ENCODE peak calls at places on chromosomes 6 and 20, in four cellular contexts. V is upper lobe of right lung, F is HepG2, J is thoracic aorta. I is an unnamed sample.

GRCh38 chr6:106199998-106200397 is 113.9 kb downstream of the PRDM1 start:
- DNase-seq in F (no peak), J (no peak), V (no peak), I (no peak)

GRCh38 chr6:64520050-64520449 is 884.4 kb downstream of the PHF3 start:
- DNase-seq in F (no peak), J (no peak), V (no peak), I (no peak)

GRCh38 chr20:3843490-3843889 is 3.1 kb upstream of the MAVS start:
- DNase-seq in F (peak; percentile 69), J (no peak), V (no peak), I (no peak)

GRCh38 chr6:159844737-159845645 is 44.9 kb downstream of the PNLDC1 start:
- DNase-seq in J (no peak), F (no peak), V (no peak), I (peak; percentile 23)

GRCh38 chr6:138454976-138455706 is 44.2 kb downstream of the NHSL1 start:
- DNase-seq in F (no peak), V (peak; percentile 81), J (no peak), I (no peak)

GRCh38 chr20:63060057-63060991 is 53.6 kb upstream of the BHLHE23 start:
- DNase-seq in F (no peak), V (peak; percentile 56), J (no peak), I (no peak)

GRCh38 chr6:42702200-42702599 is 20.2 kb downstream of the PRPH2 start:
- DNase-seq in F (peak; percentile 27), V (no peak), J (no peak), I (no peak)

GRCh38 chr6:25652007-25652515 is at the start of gene SCGN:
- DNase-seq in V (peak; percentile 77), F (peak; percentile 55), J (peak; percentile 3), I (peak; percentile 63)

GRCh38 chr6:125839471-125839870 is 48.7 kb downstream of the NCOA7 start:
- DNase-seq in J (no peak), F (no peak), V (no peak), I (no peak)

GRCh38 chr6:162069995-162070394 is 657.6 kb downstream of the PRKN start:
- DNase-seq in F (no peak), J (no peak), V (no peak), I (no peak)

GRCh38 chr6:34554593-34555322 is 1.4 kb downstream of the SPDEF start:
- DNase-seq in V (no peak), F (no peak), J (no peak), I (no peak)

GRCh38 chr20:1920826-1921225 is 25.6 kb downstream of the SIRPA start:
- DNase-seq in V (no peak), F (no peak), J (no peak), I (no peak)

GRCh38 chr6:118768904-118769325 is 117.5 kb upstream of the CEP85L start:
- DNase-seq in V (no peak), J (no peak), F (no peak), I (no peak)

GRCh38 chr6:5325173-5325572 is 63.9 kb downstream of the FARS2 start:
- DNase-seq in J (no peak), V (no peak), F (no peak), I (no peak)

GRCh38 chr6:43763812-43764522 is 6.0 kb upstream of the VEGFA start:
- DNase-seq in J (no peak), V (no peak), F (no peak), I (no peak)

GRCh38 chr6:114315841-114316595 is 26.8 kb downstream of the HS3ST5 start:
- DNase-seq in J (no peak), F (no peak), V (no peak), I (no peak)

GRCh38 chr6:124517339-124517738 is 444.9 kb upstream of the RNF217 start:
- DNase-seq in J (no peak), F (no peak), V (no peak), I (no peak)

GRCh38 chr20:10075606-10076005 is 40.8 kb downstream of the ANKEF1 start:
- DNase-seq in V (no peak), J (no peak), F (no peak), I (no peak)

GRCh38 chr6:37251211-37251610 is 6.4 kb upstream of the TBC1D22B start:
- DNase-seq in F (no peak), J (no peak), V (no peak), I (no peak)

GRCh38 chr20:58072695-58073671 is 155.5 kb downstream of the ANKRD60 start:
- DNase-seq in V (no peak), F (no peak), J (no peak), I (peak; percentile 57)

GRCh38 chr20:41697861-41698559 is 79.8 kb upstream of the CHD6 start:
- DNase-seq in J (no peak), F (peak; percentile 52), V (no peak), I (no peak)

GRCh38 chr6:34657037-34657306 is 39.6 kb downstream of the ILRUN start:
- DNase-seq in V (no peak), F (no peak), J (no peak), I (no peak)

GRCh38 chr20:38450412-38450975 is 15.4 kb upstream of the SNHG17 start:
- DNase-seq in V (no peak), F (no peak), J (no peak), I (no peak)

GRCh38 chr6:122663981-122664380 is 53.8 kb downstream of the PKIB start:
- DNase-seq in J (no peak), F (no peak), V (no peak), I (no peak)

GRCh38 chr6:2891768-2892170 is 11.3 kb downstream of the SERPINB9 start:
- DNase-seq in V (no peak), J (no peak), F (no peak), I (no peak)

GRCh38 chr6:23505021-23505420 is 621.0 kb upstream of the NRSN1 start:
- DNase-seq in J (no peak), F (no peak), V (no peak), I (no peak)

GRCh38 chr6:22236626-22237414 is 60.0 kb downstream of the PRL start:
- DNase-seq in V (no peak), J (no peak), F (no peak), I (no peak)

GRCh38 chr6:14924126-14925024 is 321.5 kb upstream of the JARID2 start:
- DNase-seq in J (no peak), V (no peak), F (no peak), I (no peak)

GRCh38 chr6:5638666-5639065 is 368.1 kb downstream of the NRN1 start:
- DNase-seq in J (no peak), V (no peak), F (no peak), I (peak; percentile 65)

GRCh38 chr6:27667016-27667415 is 194.1 kb upstream of the ZNF184 start:
- DNase-seq in J (no peak), F (no peak), V (no peak), I (no peak)

GRCh38 chr6:27669798-27670301 is 196.9 kb upstream of the ZNF184 start:
- DNase-seq in F (no peak), V (no peak), J (no peak), I (no peak)

GRCh38 chr6:27668442-27669275 is 195.8 kb upstream of the ZNF184 start:
- DNase-seq in V (no peak), F (peak; percentile 66), J (no peak), I (no peak)

GRCh38 chr6:27667651-27668441 is 194.9 kb upstream of the ZNF184 start:
- DNase-seq in V (no peak), J (no peak), F (no peak), I (no peak)

GRCh38 chr6:27669278-27669797 is 196.4 kb upstream of the ZNF184 start:
- DNase-seq in J (no peak), F (no peak), V (no peak), I (no peak)
- H3K4me3 ChIP-seq in J (peak overlapping the region; percentile 18), F (peak overlapping the region; percentile 67), V (no peak overlapping the region), I (no peak overlapping the region)

GRCh38 chr6:160965893-160966292 is 25.7 kb upstream of the MAP3K4 start:
- DNase-seq in V (no peak), J (no peak), F (no peak), I (no peak)

GRCh38 chr6:160971151-160971550 is 20.4 kb upstream of the MAP3K4 start:
- DNase-seq in F (no peak), V (no peak), J (no peak), I (no peak)

GRCh38 chr6:160967351-160967750 is 24.2 kb upstream of the MAP3K4 start:
- DNase-seq in J (no peak), F (no peak), V (no peak), I (no peak)

GRCh38 chr6:160966493-160967229 is 24.9 kb upstream of the MAP3K4 start:
- DNase-seq in J (no peak), F (no peak), V (no peak), I (no peak)

GRCh38 chr6:160967833-160968232 is 23.7 kb upstream of the MAP3K4 start:
- DNase-seq in F (no peak), J (no peak), V (no peak), I (no peak)
- TF ChIP-seq CTCF in F (no peak), J (no peak), V (no peak), I (no peak)

GRCh38 chr20:32427996-32428395 is 69.9 kb downstream of the ASXL1 start:
- DNase-seq in V (no peak), F (no peak), J (no peak), I (no peak)

GRCh38 chr20:32432277-32432676 is 74.1 kb downstream of the ASXL1 start:
- DNase-seq in F (no peak), V (no peak), J (no peak), I (no peak)

GRCh38 chr20:32429745-32430360 is 71.7 kb downstream of the ASXL1 start:
- DNase-seq in F (no peak), V (no peak), J (no peak), I (no peak)

GRCh38 chr20:32431457-32431856 is 73.3 kb downstream of the ASXL1 start:
- DNase-seq in J (no peak), F (no peak), V (no peak), I (no peak)

DNA sequence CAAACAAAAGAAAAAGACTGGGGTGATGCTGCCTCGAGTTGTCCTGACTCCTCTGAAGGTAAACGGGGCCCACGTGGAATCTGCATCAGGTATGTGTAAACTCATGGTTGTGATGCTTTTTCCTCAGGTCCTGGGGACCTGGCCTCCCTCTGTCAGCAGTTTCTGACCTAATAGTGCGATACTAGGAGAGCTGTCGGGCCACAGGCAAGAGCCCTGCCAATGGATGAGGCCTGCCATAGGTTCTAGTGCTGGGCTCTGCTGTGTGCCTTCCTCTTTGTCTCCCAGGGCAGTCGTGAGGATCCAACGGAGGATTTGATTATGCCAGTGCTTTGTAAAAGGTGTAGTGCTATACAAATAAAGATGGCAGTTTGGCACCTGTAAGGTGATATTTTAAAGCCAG is 71.2 kb downstream of the ASXL1 start:
- DNase-seq in V (no peak), J (no peak), F (no peak), I (no peak)
- H3K4me3 ChIP-seq in V (no peak overlapping the region), J (no peak overlapping the region), F (no peak overlapping the region), I (no peak overlapping the region)

GRCh38 chr6:166514196-166514595 is 72.3 kb downstream of the RAMACL start:
- DNase-seq in V (no peak), F (no peak), J (no peak), I (no peak)
- TF ChIP-seq CTCF in V (peak; percentile 35), F (peak; percentile 6), J (no peak), I (peak; percentile 16)

GRCh38 chr6:104956663-104957294 is at the start of gene LIN28B:
- DNase-seq in J (no peak), V (no peak), F (peak; percentile 43), I (no peak)
- H3K4me3 ChIP-seq in J (no peak within 1 kb of the TSS), V (no peak within 1 kb of the TSS), F (peak within 1 kb of the TSS; percentile 89), I (no peak within 1 kb of the TSS)

GRCh38 chr20:47150403-47151152 is 205.9 kb downstream of the ZMYND8 start:
- DNase-seq in V (peak; percentile 76), J (peak; percentile 32), F (peak; percentile 86), I (peak; percentile 75)
- TF ChIP-seq CTCF in V (peak; percentile 50), J (peak; percentile 58), F (peak; percentile 98), I (peak; percentile 70)

I was measured in right atrium auricular region.